ENCODE peak calls at places on chromosomes 13 and 19, in eight cellular contexts. One of them, this sample, is unnamed.

GRCh38 chr13:41356788-41357187 is 45.7 kb downstream of the NAA16 start:
- DNase-seq in nephron progenitor cell: no peak
- DNase-seq in amniotic stem cell: no peak
- DNase-seq in activated gamma-delta T cell treated with anti-CD3 and anti-CD28 coated beads, Interleukin-2, amount 50 U/mL, for 16 hours: no peak
- DNase-seq in Peyer's patch: no peak
- DNase-seq in RPMI7951: no peak
- DNase-seq in A673: no peak
- DNase-seq in psoas muscle: no peak
- DNase-seq in this sample: no peak

GRCh38 chr13:98476538-98476966 is 100.4 kb downstream of the STK24 start:
- DNase-seq in psoas muscle: peak
- DNase-seq in amniotic stem cell: peak
- DNase-seq in Peyer's patch: peak
- DNase-seq in A673: peak
- DNase-seq in activated gamma-delta T cell treated with anti-CD3 and anti-CD28 coated beads, Interleukin-2, amount 50 U/mL, for 16 hours: peak
- DNase-seq in RPMI7951: peak
- DNase-seq in nephron progenitor cell: no peak
- DNase-seq in this sample: peak

GRCh38 chr13:104011505-104012270 is 945.5 kb upstream of the SLC10A2 start:
- DNase-seq in amniotic stem cell: no peak
- DNase-seq in RPMI7951: peak
- DNase-seq in Peyer's patch: no peak
- DNase-seq in nephron progenitor cell: peak
- DNase-seq in activated gamma-delta T cell treated with anti-CD3 and anti-CD28 coated beads, Interleukin-2, amount 50 U/mL, for 16 hours: no peak
- DNase-seq in psoas muscle: peak
- DNase-seq in A673: no peak
- DNase-seq in this sample: peak

GRCh38 chr13:50222569-50223332 is 207.5 kb downstream of the KCNRG start:
- DNase-seq in A673: no peak
- DNase-seq in Peyer's patch: peak
- DNase-seq in psoas muscle: peak
- DNase-seq in nephron progenitor cell: no peak
- DNase-seq in amniotic stem cell: no peak
- DNase-seq in RPMI7951: peak
- DNase-seq in activated gamma-delta T cell treated with anti-CD3 and anti-CD28 coated beads, Interleukin-2, amount 50 U/mL, for 16 hours: no peak
- DNase-seq in this sample: no peak

GRCh38 chr13:50449465-50449864 is 394.0 kb downstream of the DLEU7 start:
- DNase-seq in A673: no peak
- DNase-seq in nephron progenitor cell: no peak
- DNase-seq in amniotic stem cell: no peak
- DNase-seq in Peyer's patch: no peak
- DNase-seq in psoas muscle: no peak
- DNase-seq in RPMI7951: no peak
- DNase-seq in activated gamma-delta T cell treated with anti-CD3 and anti-CD28 coated beads, Interleukin-2, amount 50 U/mL, for 16 hours: no peak
- DNase-seq in this sample: no peak

GRCh38 chr13:60398949-60399589 is 2.0 kb downstream of the TDRD3 start:
- DNase-seq in amniotic stem cell: no peak
- DNase-seq in A673: no peak
- DNase-seq in Peyer's patch: no peak
- DNase-seq in activated gamma-delta T cell treated with anti-CD3 and anti-CD28 coated beads, Interleukin-2, amount 50 U/mL, for 16 hours: no peak
- DNase-seq in RPMI7951: no peak
- DNase-seq in psoas muscle: no peak
- DNase-seq in nephron progenitor cell: no peak
- DNase-seq in this sample: no peak

GRCh38 chr19:29547361-29547960 is 21.7 kb downstream of the VSTM2B start:
- DNase-seq in nephron progenitor cell: no peak
- DNase-seq in A673: no peak
- DNase-seq in activated gamma-delta T cell treated with anti-CD3 and anti-CD28 coated beads, Interleukin-2, amount 50 U/mL, for 16 hours: no peak
- DNase-seq in psoas muscle: no peak
- DNase-seq in Peyer's patch: no peak
- DNase-seq in amniotic stem cell: no peak
- DNase-seq in RPMI7951: no peak
- DNase-seq in this sample: no peak

GRCh38 chr19:16070366-16070990 is 5.8 kb upstream of the TPM4 start:
- DNase-seq in RPMI7951: peak
- DNase-seq in Peyer's patch: peak
- DNase-seq in amniotic stem cell: no peak
- DNase-seq in A673: no peak
- DNase-seq in psoas muscle: peak
- DNase-seq in activated gamma-delta T cell treated with anti-CD3 and anti-CD28 coated beads, Interleukin-2, amount 50 U/mL, for 16 hours: peak
- DNase-seq in nephron progenitor cell: no peak
- DNase-seq in this sample: no peak

GRCh38 chr19:17719730-17720486 is 628 bp downstream of the MAP1S start:
- DNase-seq in Peyer's patch: no peak
- DNase-seq in amniotic stem cell: no peak
- DNase-seq in psoas muscle: no peak
- DNase-seq in nephron progenitor cell: no peak
- DNase-seq in A673: no peak
- DNase-seq in RPMI7951: no peak
- DNase-seq in activated gamma-delta T cell treated with anti-CD3 and anti-CD28 coated beads, Interleukin-2, amount 50 U/mL, for 16 hours: no peak
- DNase-seq in this sample: no peak

GRCh38 chr13:34401741-34402140 is 540.3 kb upstream of the NBEA start:
- DNase-seq in Peyer's patch: no peak
- DNase-seq in psoas muscle: no peak
- DNase-seq in RPMI7951: no peak
- DNase-seq in amniotic stem cell: no peak
- DNase-seq in nephron progenitor cell: no peak
- DNase-seq in A673: no peak
- DNase-seq in activated gamma-delta T cell treated with anti-CD3 and anti-CD28 coated beads, Interleukin-2, amount 50 U/mL, for 16 hours: no peak
- DNase-seq in this sample: no peak

This sample was measured in mesendoderm.